ENCODE peak calls at places on chromosomes 6 and 20, in eight cellular contexts. O, D, W, R, J, M, P and T are unnamed samples. For H3K4me1, the result is how much of the 10 kb centered on the place peaks cover.

GRCh38 chr6:121652726-121653623 is 217.5 kb downstream of the GJA1 start:
- DNase-seq in O (no peak), D (no peak), W (no peak), R (no peak), J (peak), M (no peak), P (no peak), T (peak)

GRCh38 chr20:63568986-63569949 is 4.8 kb downstream of the HELZ2 start:
- DNase-seq in O (no peak), D (no peak), W (no peak), R (no peak), J (no peak), M (no peak), P (no peak), T (no peak)

GRCh38 chr6:118625833-118626232 is 25.6 kb downstream of the CEP85L start:
- DNase-seq in O (no peak), D (no peak), W (no peak), R (no peak), J (no peak), M (no peak), P (no peak), T (no peak)

GRCh38 chr20:17612287-17612974 is 42.6 kb downstream of the DSTN start:
- DNase-seq in O (no peak), D (peak), W (peak), R (no peak), J (no peak), M (peak), P (peak), T (peak)

GRCh38 chr6:135600086-135600702 is 102.7 kb upstream of the AHI1 start:
- DNase-seq in O (no peak), D (no peak), W (no peak), R (no peak), J (no peak), M (no peak), P (no peak), T (no peak)

GRCh38 chr6:75368864-75369402 is 84.3 kb upstream of the TMEM30A start:
- DNase-seq in O (no peak), D (no peak), W (no peak), R (no peak), J (no peak), M (no peak), P (no peak), T (no peak)

GRCh38 chr6:36677059-36677749 is 1.3 kb upstream of the CDKN1A start:
- DNase-seq in O (no peak), D (peak), W (no peak), R (no peak), J (no peak), M (no peak), P (no peak), T (peak)

GRCh38 chr20:20763652-20764051 is 51.2 kb upstream of the RALGAPA2 start:
- DNase-seq in O (no peak), D (no peak), W (no peak), R (no peak), J (no peak), M (no peak), P (no peak), T (no peak)

GRCh38 chr6:109187399-109188114 is 92.2 kb downstream of the CEP57L1 start:
- DNase-seq in O (peak), D (peak), W (peak), R (no peak), J (peak), M (peak), P (peak), T (peak)

GRCh38 chr6:169097336-169098052 is 156.2 kb downstream of the THBS2 start:
- DNase-seq in O (no peak), D (no peak), W (no peak), R (no peak), J (peak), M (no peak), P (no peak), T (peak)

GRCh38 chr20:20130399-20130798 is 78.1 kb downstream of the CFAP61 start:
- DNase-seq in O (peak), D (peak), W (no peak), R (peak), J (peak), M (peak), P (no peak), T (no peak)

GRCh38 chr6:56292505-56293181 is 45.3 kb upstream of the COL21A1 start:
- DNase-seq in O (peak), D (peak), W (peak), R (no peak), J (peak), M (peak), P (no peak), T (peak)

GRCh38 chr6:7542878-7543394 is 1.5 kb downstream of the DSP start:
- DNase-seq in O (no peak), D (peak), W (peak), R (no peak), J (peak), M (peak), P (peak), T (peak)

GRCh38 chr20:23203951-23204730 is 118.0 kb upstream of the CD93 start:
- DNase-seq in O (no peak), D (no peak), W (no peak), R (no peak), J (no peak), M (no peak), P (no peak), T (no peak)

GRCh38 chr20:17583126-17583525 is 13.3 kb downstream of the DSTN start:
- DNase-seq in O (no peak), D (no peak), W (no peak), R (no peak), J (no peak), M (no peak), P (no peak), T (no peak)

GRCh38 chr6:125598422-125598821 is 151.0 kb upstream of the HEY2 start:
- DNase-seq in O (no peak), D (no peak), W (no peak), R (no peak), J (peak), M (no peak), P (peak), T (peak)

GRCh38 chr6:45854343-45854742 is 161.3 kb downstream of the CLIC5 start:
- DNase-seq in O (no peak), D (no peak), W (no peak), R (no peak), J (no peak), M (no peak), P (no peak), T (no peak)

GRCh38 chr20:62587757-62588402 is 54.4 kb upstream of the SLCO4A1 start:
- DNase-seq in O (no peak), D (no peak), W (no peak), R (no peak), J (peak), M (peak), P (no peak), T (peak)

GRCh38 chr6:31243508-31243907 is 28.4 kb downstream of the HLA-C start:
- DNase-seq in O (peak), D (no peak), W (no peak), R (no peak), J (peak), M (no peak), P (no peak), T (no peak)

GRCh38 chr20:51758978-51759544 is 9.1 kb downstream of the ATP9A start:
- DNase-seq in O (no peak), D (peak), W (no peak), R (no peak), J (no peak), M (no peak), P (no peak), T (no peak)

GRCh38 chr6:35092362-35093117 is 48.6 kb downstream of the TCP11 start:
- DNase-seq in O (no peak), D (no peak), W (no peak), R (no peak), J (no peak), M (no peak), P (no peak), T (peak)

GRCh38 chr6:35967059-35967769 is 46.3 kb upstream of the SRPK1 start:
- DNase-seq in O (no peak), D (peak), W (no peak), R (no peak), J (no peak), M (no peak), P (no peak), T (no peak)

GRCh38 chr6:138923561-138923960 is 64.5 kb downstream of the REPS1 start:
- DNase-seq in O (no peak), D (no peak), W (no peak), R (no peak), J (no peak), M (no peak), P (no peak), T (no peak)

GRCh38 chr6:4913705-4914411 is 90.0 kb downstream of the RPP40 start:
- DNase-seq in O (no peak), D (no peak), W (no peak), R (no peak), J (peak), M (no peak), P (no peak), T (no peak)

GRCh38 chr20:43043887-43044286 is 145.8 kb downstream of the PTPRT start:
- DNase-seq in O (no peak), D (no peak), W (peak), R (no peak), J (no peak), M (no peak), P (no peak), T (no peak)

GRCh38 chr20:11204926-11205768 is 531.3 kb upstream of the JAG1 start:
- DNase-seq in O (peak), D (peak), W (peak), R (peak), J (peak), M (peak), P (peak), T (peak)

GRCh38 chr6:80767808-80768207 is 661.3 kb downstream of the BCKDHB start:
- DNase-seq in O (no peak), D (no peak), W (peak), R (no peak), J (peak), M (peak), P (peak), T (peak)

GRCh38 chr6:111601875-111602274 is 3.8 kb downstream of the TRAF3IP2 start:
- DNase-seq in O (no peak), D (no peak), W (no peak), R (no peak), J (no peak), M (no peak), P (no peak), T (peak)

GRCh38 chr6:86407128-86407527 is 530.2 kb upstream of the HTR1E start:
- DNase-seq in O (no peak), D (no peak), W (no peak), R (no peak), J (no peak), M (no peak), P (no peak), T (no peak)

GRCh38 chr20:21522479-21523397 is 8.9 kb upstream of the NKX2-2 start:
- DNase-seq in O (no peak), D (no peak), W (peak), R (no peak), J (peak), M (peak), P (peak), T (no peak)

GRCh38 chr6:117188627-117189201 is 76.6 kb upstream of the VGLL2 start:
- DNase-seq in O (peak), D (no peak), W (no peak), R (no peak), J (peak), M (peak), P (no peak), T (no peak)

GRCh38 chr6:31304683-31305082 is 32.8 kb upstream of the HLA-C start:
- DNase-seq in O (no peak), D (no peak), W (no peak), R (no peak), J (peak), M (no peak), P (no peak), T (no peak)

GRCh38 chr6:2695464-2696095 is 55.1 kb downstream of the MYLK4 start:
- DNase-seq in O (no peak), D (peak), W (no peak), R (no peak), J (peak), M (peak), P (no peak), T (no peak)

GRCh38 chr20:17807670-17808069 is 107.9 kb downstream of the BANF2 start:
- DNase-seq in O (no peak), D (peak), W (no peak), R (no peak), J (no peak), M (peak), P (no peak), T (no peak)

GRCh38 chr20:18007534-18008292 is 38.9 kb downstream of the MGME1 start:
- DNase-seq in O (no peak), D (no peak), W (no peak), R (no peak), J (no peak), M (no peak), P (peak), T (no peak)

GRCh38 chr20:3547906-3548305 is 77.1 kb downstream of the ATRN start:
- DNase-seq in O (no peak), D (peak), W (no peak), R (no peak), J (no peak), M (no peak), P (no peak), T (no peak)

GRCh38 chr6:161374971-161375873 is 101.4 kb upstream of the AGPAT4 start:
- DNase-seq in O (peak), D (peak), W (peak), R (no peak), J (peak), M (peak), P (peak), T (peak)

GRCh38 chr6:160301341-160301740 is 42.7 kb upstream of the SLC22A2 start:
- DNase-seq in O (no peak), D (no peak), W (no peak), R (no peak), J (no peak), M (no peak), P (no peak), T (no peak)
- H3K4me1 ChIP-seq in O (under half), D (under half), W (under half), R (under half), J (under half), M (under half), P (under half), T (under half)

DNA sequence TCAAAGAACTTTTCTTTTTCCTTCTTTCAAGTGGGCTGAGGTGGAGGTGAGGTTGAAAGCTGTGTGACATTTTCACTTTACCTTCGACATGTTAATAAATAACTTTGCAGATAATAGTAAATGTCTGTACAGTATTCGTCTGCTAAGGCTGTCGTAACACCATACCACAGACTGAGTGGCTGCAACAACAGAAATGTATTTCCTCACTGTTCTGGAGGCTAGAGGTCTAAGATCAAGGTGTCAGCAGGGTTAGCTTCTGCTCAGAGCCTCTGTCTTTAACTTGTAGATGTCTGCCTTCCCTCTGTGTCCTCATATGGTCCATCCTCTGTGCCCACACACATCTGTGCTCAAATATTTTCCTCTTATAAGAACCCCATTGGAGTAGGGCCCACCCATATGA is 14.9 kb downstream of the PHACTR2 start:
- DNase-seq in O (no peak), D (peak), W (no peak), R (no peak), J (no peak), M (no peak), P (no peak), T (no peak)
- H3K4me1 ChIP-seq in O (under half), D (half or more), W (under half), R (under half), J (under half), M (half or more), P (under half), T (under half)

GRCh38 chr20:2301164-2301622 is 5.4 kb downstream of the TGM3 start:
- DNase-seq in O (no peak), D (peak), W (no peak), R (peak), J (no peak), M (no peak), P (peak), T (peak)
- H3K4me1 ChIP-seq in O (under half), D (under half), W (under half), R (under half), J (under half), M (under half), P (under half), T (under half)

GRCh38 chr6:21185849-21186478 is 407.6 kb upstream of the SOX4 start:
- DNase-seq in O (no peak), D (no peak), W (peak), R (no peak), J (no peak), M (peak), P (no peak), T (no peak)

GRCh38 chr6:21188505-21189223 is 404.9 kb upstream of the SOX4 start:
- DNase-seq in O (peak), D (peak), W (no peak), R (peak), J (no peak), M (no peak), P (no peak), T (no peak)

GRCh38 chr6:21189721-21190120 is 403.8 kb upstream of the SOX4 start:
- DNase-seq in O (no peak), D (no peak), W (no peak), R (no peak), J (no peak), M (no peak), P (no peak), T (no peak)

GRCh38 chr6:21187485-21187884 is 406.1 kb upstream of the SOX4 start:
- DNase-seq in O (no peak), D (no peak), W (no peak), R (no peak), J (no peak), M (no peak), P (no peak), T (no peak)

DNA sequence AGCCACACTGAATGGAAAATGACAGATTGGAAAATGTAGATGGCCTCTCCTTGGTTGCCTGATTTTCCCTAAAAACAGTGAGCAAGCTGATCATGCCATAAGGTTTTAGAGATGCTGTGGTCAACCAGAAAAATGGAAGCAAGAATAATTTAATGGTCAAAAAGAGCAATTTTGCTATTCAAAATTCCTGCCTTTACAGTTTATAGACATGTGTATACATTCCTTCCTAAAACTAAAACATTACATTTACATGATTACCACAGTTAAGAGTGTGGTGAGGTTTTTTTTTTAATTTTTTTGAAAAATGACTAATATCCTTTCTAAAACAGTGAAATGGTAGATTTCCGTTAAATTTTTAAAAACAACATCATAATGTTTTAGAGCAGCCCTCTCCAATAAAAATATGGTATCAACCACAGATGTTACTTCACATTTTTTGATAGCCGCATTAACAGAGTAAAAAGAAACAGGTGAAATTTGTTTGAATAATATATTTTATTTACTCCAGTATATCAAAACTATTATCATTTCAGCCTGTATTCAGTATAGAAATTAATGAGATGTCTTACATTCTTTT is 407.0 kb upstream of the SOX4 start:
- DNase-seq in O (no peak), D (no peak), W (no peak), R (no peak), J (no peak), M (no peak), P (no peak), T (peak)
- H3K4me1 ChIP-seq in O (under half), D (under half), W (under half), R (under half), J (under half), M (half or more), P (under half), T (under half)

GRCh38 chr6:19599813-19600464 is 237.2 kb upstream of the ID4 start:
- DNase-seq in O (no peak), D (no peak), W (no peak), R (no peak), J (no peak), M (no peak), P (no peak), T (no peak)
- H3K4me1 ChIP-seq in O (under half), D (under half), W (under half), R (under half), J (under half), M (under half), P (under half), T (under half)

DNA sequence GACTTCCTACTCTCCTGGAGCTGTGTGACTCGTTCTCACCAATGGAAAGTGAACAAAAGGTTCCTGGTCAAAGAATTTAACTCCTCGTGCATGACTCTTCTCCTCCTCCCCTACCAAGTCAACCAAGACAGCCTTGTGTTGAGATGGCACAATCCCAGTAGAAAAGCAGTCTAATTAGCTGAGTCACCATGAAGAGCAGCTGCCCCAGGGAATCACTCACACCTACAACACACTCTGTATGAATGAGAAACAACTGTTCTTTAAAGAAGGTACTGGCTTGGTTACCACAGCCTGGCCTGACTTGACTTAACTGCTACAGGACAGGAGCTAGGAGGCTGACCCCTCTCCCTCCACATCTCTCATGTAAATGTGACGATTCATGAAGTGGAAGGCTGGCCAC is 2.9 kb upstream of the HLA-DOB start:
- DNase-seq in O (no peak), D (no peak), W (no peak), R (no peak), J (peak), M (no peak), P (peak), T (peak)
- H3K4me1 ChIP-seq in O (under half), D (under half), W (under half), R (under half), J (under half), M (under half), P (under half), T (under half)

GRCh38 chr20:53841741-53842140 is 228.7 kb downstream of the BCAS1 start:
- DNase-seq in O (no peak), D (no peak), W (no peak), R (no peak), J (no peak), M (no peak), P (no peak), T (no peak)

GRCh38 chr20:53840462-53841000 is 229.9 kb downstream of the BCAS1 start:
- DNase-seq in O (no peak), D (no peak), W (no peak), R (no peak), J (no peak), M (no peak), P (no peak), T (no peak)

GRCh38 chr20:53837126-53837826 is 233.1 kb downstream of the BCAS1 start:
- DNase-seq in O (no peak), D (no peak), W (no peak), R (no peak), J (no peak), M (no peak), P (no peak), T (no peak)

GRCh38 chr20:53838311-53838873 is 232.0 kb downstream of the BCAS1 start:
- DNase-seq in O (no peak), D (no peak), W (no peak), R (no peak), J (no peak), M (no peak), P (no peak), T (no peak)

DNA sequence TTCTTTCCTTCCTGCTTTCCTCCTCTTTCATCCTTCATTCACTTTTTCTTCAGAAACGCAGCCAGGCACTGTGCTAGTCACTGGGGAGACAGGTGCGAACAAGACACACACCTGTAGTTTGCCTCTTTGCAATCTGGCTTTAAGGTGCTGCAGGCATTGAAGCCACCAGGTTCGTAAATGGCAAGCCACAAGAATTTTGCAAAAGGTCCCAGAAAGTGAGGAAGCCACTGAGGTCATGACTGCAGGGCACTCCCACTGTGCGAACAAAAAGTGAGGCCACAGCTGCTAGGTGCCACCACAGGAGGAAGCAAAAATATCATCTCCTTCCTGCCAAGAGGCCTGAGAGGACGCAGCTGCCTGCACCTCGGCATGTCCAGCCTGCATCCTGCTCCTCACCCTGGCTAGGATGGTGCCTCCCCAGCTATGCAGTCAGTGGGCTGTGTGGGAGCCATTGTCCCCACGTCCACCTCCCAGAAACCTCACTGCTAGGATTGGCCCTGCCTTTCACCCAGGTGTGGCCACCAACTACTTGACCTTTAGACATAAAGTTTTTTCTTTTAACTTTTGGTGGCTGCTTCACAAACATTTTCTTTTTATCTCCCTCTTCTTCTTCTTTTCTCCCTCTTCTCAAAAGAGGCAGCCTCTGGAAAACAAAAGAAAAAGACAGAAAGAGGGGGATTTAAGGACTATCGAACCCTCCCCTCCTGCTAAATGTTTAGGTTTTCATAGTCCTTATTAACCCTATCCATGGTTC is 230.8 kb downstream of the BCAS1 start:
- DNase-seq in O (peak), D (no peak), W (no peak), R (peak), J (peak), M (no peak), P (peak), T (no peak)
- H3K4me1 ChIP-seq in O (under half), D (under half), W (under half), R (under half), J (under half), M (under half), P (under half), T (under half)